ENCODE peak calls at places on chromosome 14, in five cellular contexts. Y is Panc1; V is GM23248; E is CD8-positive, alpha-beta memory T cell; J is neuronal stem cell. F is an unnamed sample. For H3K4me1, the result is how much of the 10 kb centered on the place peaks cover.

GRCh38 chr14:24136684-24137528 is 912 bp downstream of the PSME1 start:
- DNase-seq in Y (no peak), V (no peak), E (no peak), J (no peak), F (no peak)

GRCh38 chr14:42047421-42048045 is 440.9 kb downstream of the LRFN5 start:
- DNase-seq in E (no peak), V (no peak), Y (no peak), J (no peak), F (no peak)

GRCh38 chr14:77195766-77196165 is 14.2 kb downstream of the TMEM63C start:
- DNase-seq in Y (no peak), E (no peak), V (no peak), J (no peak), F (no peak)

GRCh38 chr14:90291699-90292098 is 35.3 kb downstream of the PSMC1 start:
- DNase-seq in E (no peak), J (no peak), Y (no peak), V (peak), F (no peak)

GRCh38 chr14:67263499-67264149 is 22.4 kb downstream of the PALS1 start:
- DNase-seq in E (no peak), J (no peak), V (peak), Y (no peak), F (peak)

GRCh38 chr14:51342226-51342625 is 102.2 kb downstream of the TMX1 start:
- DNase-seq in E (no peak), J (no peak), V (peak), Y (peak), F (peak)

GRCh38 chr14:66601932-66602578 is 94.1 kb downstream of the GPHN start:
- DNase-seq in Y (no peak), V (no peak), E (no peak), J (no peak), F (no peak)

GRCh38 chr14:37168721-37169120 is 3.7 kb downstream of the SLC25A21 start:
- DNase-seq in V (no peak), Y (no peak), J (no peak), E (no peak), F (no peak)

GRCh38 chr14:97709552-97709951 is 912.4 kb downstream of the VRK1 start:
- DNase-seq in V (no peak), Y (no peak), E (peak), J (no peak), F (no peak)

GRCh38 chr14:24837280-24838046 is 203.5 kb upstream of the GZMB start:
- DNase-seq in V (peak), E (no peak), J (no peak), Y (no peak), F (no peak)

DNA sequence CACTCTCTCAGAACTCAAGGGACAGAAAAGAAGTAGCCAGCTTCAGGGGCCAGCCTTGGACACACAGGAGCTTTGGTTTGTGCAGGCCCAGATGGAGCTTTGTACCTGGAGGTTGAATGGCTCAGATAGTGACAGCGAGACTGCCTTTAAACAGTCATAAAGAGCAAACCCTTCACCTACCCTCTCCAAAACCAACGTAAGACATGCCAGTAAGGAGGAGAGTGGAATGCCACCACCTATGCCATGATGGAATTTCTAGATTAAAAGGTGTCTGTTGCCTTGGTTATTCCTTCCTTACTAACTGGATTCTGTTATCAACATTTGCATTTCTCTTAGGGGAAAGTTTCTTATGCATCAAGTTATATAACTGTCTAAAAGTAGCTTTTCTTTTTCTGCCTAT is 98.1 kb downstream of the EML1 start:
- DNase-seq in V (no peak), E (no peak), J (no peak), Y (no peak), F (no peak)
- H3K4me1 ChIP-seq in V (under half), E (under half), J (under half), Y (under half), F (under half)

GRCh38 chr14:104203071-104203425 is 64.7 kb downstream of the KIF26A start:
- DNase-seq in J (no peak), V (no peak), E (no peak), Y (no peak), F (no peak)
- H3K4me3 ChIP-seq in J (no peak), V (no peak), E (no peak), Y (no peak), F (no peak)

GRCh38 chr14:95300697-95301526 is 18.8 kb downstream of the CLMN start:
- DNase-seq in V (no peak), J (no peak), Y (no peak), E (no peak), F (no peak)
- H3K27ac ChIP-seq in V (no peak), J (no peak), Y (no peak), E (no peak), F (no peak)

GRCh38 chr14:54512393-54512792 is 2.7 kb downstream of the CGRRF1 start:
- DNase-seq in Y (no peak), V (no peak), E (no peak), J (no peak), F (no peak)

GRCh38 chr14:54515670-54516069 is 6.0 kb downstream of the CGRRF1 start:
- DNase-seq in J (no peak), V (no peak), E (no peak), Y (no peak), F (no peak)

GRCh38 chr14:54516709-54517108 is 7.0 kb downstream of the CGRRF1 start:
- DNase-seq in V (no peak), Y (no peak), J (no peak), E (no peak), F (no peak)
- H3K4me1 ChIP-seq in V (under half), Y (under half), J (under half), E (under half), F (under half)

GRCh38 chr14:101634453-101635237 is 73.3 kb downstream of the DIO3 start:
- DNase-seq in J (no peak), V (no peak), E (no peak), Y (no peak), F (no peak)
- H3K4me3 ChIP-seq in J (no peak), V (no peak), E (no peak), Y (no peak), F (no peak)